ENCODE peak calls at places on chromosomes 6 and 20, in seven cellular contexts. Z is ovary; T is ELR; C is stimulated activated CD8-positive, alpha-beta memory T cell treated with anti-CD3 and anti-CD28 coated beads, Interleukin-7, amount 100 ng/mL, for 1 hour; H is fibroblast of lung; G is activated gamma-delta T cell treated with anti-CD3 and anti-CD28 coated beads, Interleukin-2, amount 50 U/mL, for 16 hours; M is activated T-cell treated with anti-CD3 and anti-CD28 coated beads, Interleukin-2, amount 50 U/mL, for 1 hour. R is an unnamed sample.

GRCh38 chr20:13723015-13723414 is 61.7 kb downstream of the ESF1 start:
- DNase-seq in Z (no peak), T (no peak), C (no peak), H (peak; percentile 32), G (no peak), M (no peak), R (peak; percentile 11)

GRCh38 chr6:74128536-74128935 is 432.5 kb downstream of the CD109 start:
- DNase-seq in Z (no peak), T (no peak), C (no peak), H (peak; percentile 11), G (no peak), M (no peak), R (peak; percentile 6)

GRCh38 chr6:14430218-14430617 is 312.6 kb downstream of the CD83 start:
- DNase-seq in Z (no peak), T (no peak), C (no peak), H (no peak), G (no peak), M (no peak), R (no peak)

GRCh38 chr6:95094751-95095150 is 482.6 kb upstream of the MANEA start:
- DNase-seq in Z (no peak), T (peak; percentile 6), C (no peak), H (peak; percentile 62), G (no peak), M (no peak), R (peak; percentile 18)

GRCh38 chr6:27839303-27840081 is 72.7 kb downstream of the OR2B2 start:
- DNase-seq in Z (peak; percentile 37), T (peak; percentile 91), C (no peak), H (peak; percentile 77), G (no peak), M (no peak), R (no peak)

GRCh38 chr6:44800171-44800671 is 412.7 kb downstream of the CDC5L start:
- DNase-seq in Z (peak; percentile 20), T (no peak), C (no peak), H (peak; percentile 55), G (no peak), M (no peak), R (peak; percentile 49)

GRCh38 chr6:44229376-44230033 is 6.1 kb downstream of the SLC29A1 start:
- DNase-seq in Z (no peak), T (no peak), C (no peak), H (no peak), G (no peak), M (no peak), R (no peak)

GRCh38 chr6:14037402-14038277 is 79.9 kb upstream of the CD83 start:
- DNase-seq in Z (no peak), T (peak; percentile 86), C (no peak), H (peak; percentile 85), G (no peak), M (no peak), R (peak; percentile 27)

GRCh38 chr6:139308284-139308916 is 16.6 kb upstream of the TXLNB start:
- DNase-seq in Z (no peak), T (peak; percentile 34), C (no peak), H (no peak), G (no peak), M (no peak), R (peak; percentile 22)

GRCh38 chr6:111806561-111807497 is 66.4 kb downstream of the FYN start:
- DNase-seq in Z (no peak), T (no peak), C (no peak), H (no peak), G (no peak), M (no peak), R (no peak)

GRCh38 chr6:143125455-143125854 is 64.8 kb downstream of the AIG1 start:
- DNase-seq in Z (no peak), T (no peak), C (no peak), H (no peak), G (no peak), M (no peak), R (no peak)

GRCh38 chr20:58088105-58088504 is 140.3 kb downstream of the ANKRD60 start:
- DNase-seq in Z (peak; percentile 2), T (no peak), C (no peak), H (no peak), G (no peak), M (no peak), R (no peak)

R was measured in skeletal muscle cell.